ENCODE peak calls at places on chromosomes 13 and 19, in five cellular contexts. X is H54; E is A549; N is stimulated activated CD4-positive, alpha-beta T cell treated with anti-CD3 and anti-CD28 coated beads, TNF-alpha, amount 100 ng/mL, for 48 hours; J is fibroblast of mammary gland. K is an unnamed sample.

GRCh38 chr13:79679334-79679733 is 198.4 kb downstream of the NDFIP2 start:
- DNase-seq in X (peak), E (peak), N (peak), J (peak), K (no peak)

GRCh38 chr13:101556676-101557121 is 104.2 kb downstream of the ITGBL1 start:
- DNase-seq in X (peak), E (no peak), N (no peak), J (peak), K (no peak)

GRCh38 chr19:1252221-1252817 is 3.9 kb downstream of the MIDN start:
- DNase-seq in X (peak), E (peak), N (no peak), J (peak), K (peak)

GRCh38 chr19:50458396-50459066 is 17.8 kb upstream of the EMC10 start:
- DNase-seq in X (no peak), E (no peak), N (no peak), J (peak), K (no peak)

GRCh38 chr13:48000559-48001126 is 430 bp downstream of the SUCLA2 start:
- DNase-seq in X (peak), E (peak), N (no peak), J (no peak), K (no peak)

GRCh38 chr13:72304121-72304745 is 423.2 kb downstream of the MZT1 start:
- DNase-seq in X (no peak), E (no peak), N (no peak), J (peak), K (no peak)

GRCh38 chr19:5318306-5318705 is 22.3 kb downstream of the PTPRS start:
- DNase-seq in X (no peak), E (no peak), N (no peak), J (no peak), K (no peak)

GRCh38 chr13:26784704-26785639 is 24.4 kb upstream of the GPR12 start:
- DNase-seq in X (no peak), E (no peak), N (no peak), J (no peak), K (no peak)

GRCh38 chr13:52845766-52846566 is 2.5 kb downstream of the PCDH8 start:
- DNase-seq in X (no peak), E (no peak), N (no peak), J (no peak), K (peak)

GRCh38 chr13:39816936-39817335 is 161.5 kb downstream of the COG6 start:
- DNase-seq in X (no peak), E (no peak), N (no peak), J (peak), K (no peak)